ENCODE peak calls at places on chromosome 11, in ten cellular contexts. J is MV-4-11, V is EL, A is cardiac septum, B is T-helper 2 cell, R is NCI-H1417, U is H1, L is frontal cortex, M is GM20000, T is Right ventricle myocardium superior. Y is an unnamed sample.

GRCh38 chr11:111676878-111677585 is 74.8 kb downstream of the SIK2 start:
- DNase-seq in B (no peak), J (no peak), L (no peak), T (no peak), U (no peak), A (no peak), V (peak), R (no peak), M (no peak), Y (peak)

GRCh38 chr11:28759311-28759710 is 651.1 kb downstream of the METTL15 start:
- DNase-seq in B (no peak), M (no peak), J (no peak), L (no peak), T (no peak), R (no peak), U (no peak), A (no peak), V (peak), Y (peak)

GRCh38 chr11:1443737-1444136 is 42.8 kb downstream of the MOB2 start:
- DNase-seq in A (no peak), M (no peak), B (no peak), T (no peak), U (no peak), J (no peak), L (no peak), V (no peak), R (no peak), Y (no peak)

GRCh38 chr11:70727899-70728620 is 329.7 kb downstream of the CTTN start:
- DNase-seq in T (peak), U (no peak), B (no peak), M (no peak), J (no peak), A (no peak), L (no peak), R (peak), V (no peak), Y (no peak)

GRCh38 chr11:85725510-85726258 is 39.7 kb upstream of the CCDC89 start:
- DNase-seq in T (no peak), A (no peak), V (peak), U (no peak), B (no peak), R (no peak), M (no peak), J (no peak), L (no peak), Y (peak)

GRCh38 chr11:14015711-14016110 is 53.2 kb downstream of the SPON1 start:
- DNase-seq in M (no peak), L (no peak), U (no peak), R (no peak), A (no peak), J (no peak), T (no peak), V (peak), B (no peak), Y (peak)

GRCh38 chr11:65013130-65013691 is 749 bp upstream of the ARL2 start:
- DNase-seq in T (no peak), L (peak), R (no peak), M (peak), B (peak), V (no peak), J (peak), U (peak), A (peak), Y (no peak)

GRCh38 chr11:120061036-120061760 is 76.7 kb downstream of the TRIM29 start:
- DNase-seq in M (no peak), B (no peak), J (no peak), V (peak), L (no peak), A (no peak), R (no peak), U (peak), T (no peak), Y (peak)

GRCh38 chr11:22703040-22703439 is 36.6 kb downstream of the GAS2 start:
- DNase-seq in T (no peak), J (no peak), B (no peak), R (peak), L (no peak), M (peak), V (peak), U (no peak), A (no peak), Y (peak)